ENCODE peak calls at places on chromosomes 1 and 21, in six cellular contexts. Y is PC-3, H is neural progenitor cell, E is thoracic aorta, B is activated B cell treated with CpG ODN at 0.5 μM for 24 hours, W is HFF-Myc. V is an unnamed sample.

GRCh38 chr1:226606311-226607267 is 58.0 kb downstream of the STUM start:
- DNase-seq in Y (no peak), H (no peak), E (no peak), B (no peak), W (no peak), V (no peak)

GRCh38 chr1:9724706-9725476 is 73.4 kb downstream of the PIK3CD start:
- DNase-seq in Y (peak; percentile 74), H (peak; percentile 80), E (no peak), B (peak; percentile 62), W (no peak), V (peak; percentile 67)

GRCh38 chr21:15309022-15309590 is 244.3 kb upstream of the NRIP1 start:
- DNase-seq in Y (peak; percentile 59), H (no peak), E (no peak), B (no peak), W (no peak), V (no peak)

GRCh38 chr1:166876540-166876838 is 425 bp upstream of the TADA1 start:
- DNase-seq in Y (no peak), H (no peak), E (no peak), B (no peak), W (no peak), V (no peak)

GRCh38 chr1:203629509-203630082 is 3.0 kb downstream of the ATP2B4 start:
- DNase-seq in Y (no peak), H (peak; percentile 80), E (no peak), B (peak; percentile 46), W (no peak), V (peak; percentile 54)

GRCh38 chr1:171872430-171872829 is 31.1 kb downstream of the DNM3 start:
- DNase-seq in Y (no peak), H (no peak), E (no peak), B (no peak), W (no peak), V (no peak)

GRCh38 chr1:104648269-104648691 is 898.6 kb downstream of the AMY1C start:
- DNase-seq in Y (peak; percentile 44), H (peak; percentile 59), E (no peak), B (no peak), W (no peak), V (no peak)

GRCh38 chr1:33654267-33654832 is 181.9 kb downstream of the ZSCAN20 start:
- DNase-seq in Y (peak; percentile 8), H (peak; percentile 63), E (no peak), B (no peak), W (no peak), V (no peak)

GRCh38 chr1:107225706-107226105 is 84.9 kb downstream of the NTNG1 start:
- DNase-seq in Y (no peak), H (no peak), E (no peak), B (no peak), W (no peak), V (no peak)

GRCh38 chr1:81670286-81670685 is 130.4 kb upstream of the ADGRL2 start:
- DNase-seq in Y (peak; percentile 96), H (no peak), E (peak; percentile 77), B (no peak), W (peak; percentile 51), V (no peak)

GRCh38 chr1:214248294-214249082 is 32.5 kb upstream of the SMYD2 start:
- DNase-seq in Y (peak; percentile 19), H (no peak), E (no peak), B (no peak), W (no peak), V (no peak)

GRCh38 chr1:67760030-67760821 is 73.0 kb downstream of the GNG12 start:
- DNase-seq in Y (peak; percentile 85), H (peak; percentile 77), E (no peak), B (no peak), W (no peak), V (no peak)

GRCh38 chr21:40731206-40731605 is 115.8 kb downstream of the DSCAM start:
- DNase-seq in Y (no peak), H (no peak), E (no peak), B (no peak), W (no peak), V (no peak)

GRCh38 chr1:81298321-81298720 is 502.4 kb upstream of the ADGRL2 start:
- DNase-seq in Y (no peak), H (no peak), E (no peak), B (no peak), W (no peak), V (no peak)

GRCh38 chr1:110058591-110058990 is 11.9 kb downstream of the ALX3 start:
- DNase-seq in Y (no peak), H (no peak), E (no peak), B (no peak), W (no peak), V (no peak)

GRCh38 chr1:110061341-110061740 is 9.1 kb downstream of the ALX3 start:
- DNase-seq in Y (no peak), H (no peak), E (no peak), B (no peak), W (no peak), V (no peak)

GRCh38 chr1:110059133-110059863 is 11.2 kb downstream of the ALX3 start:
- DNase-seq in Y (no peak), H (no peak), E (no peak), B (no peak), W (no peak), V (no peak)

GRCh38 chr1:110060662-110061060 is 9.8 kb downstream of the ALX3 start:
- DNase-seq in Y (no peak), H (no peak), E (no peak), B (no peak), W (no peak), V (no peak)

DNA sequence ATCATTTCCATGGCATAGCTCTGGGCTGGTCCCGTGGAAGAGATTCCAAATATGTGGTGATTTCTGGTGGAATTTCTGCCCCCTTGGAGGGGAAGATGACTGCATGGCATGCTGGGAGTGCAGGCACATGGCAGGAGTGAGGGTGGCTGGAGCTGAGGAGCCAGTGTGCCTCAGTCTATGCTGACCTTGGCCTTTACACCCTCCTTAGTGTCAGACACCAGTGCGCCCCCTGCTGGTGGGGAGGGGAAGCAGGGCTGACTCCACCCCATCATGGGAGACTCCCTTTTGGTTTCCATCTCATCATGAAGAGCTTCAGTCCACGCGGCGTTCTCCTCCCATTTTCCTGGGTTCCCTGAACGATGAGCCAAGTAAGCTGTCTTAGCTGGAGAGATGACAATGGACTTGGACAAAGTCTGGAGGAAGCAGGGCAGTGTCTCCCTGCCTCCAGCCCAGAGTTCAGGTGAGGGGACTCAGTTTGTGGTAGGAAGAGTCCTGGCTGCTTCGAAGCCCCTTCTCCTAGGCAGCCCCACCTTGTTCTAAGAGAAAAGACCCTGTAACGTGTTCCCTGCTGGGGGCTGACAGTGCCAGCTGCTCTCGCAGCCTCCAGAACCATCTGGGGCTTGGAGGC is 10.3 kb downstream of the ALX3 start:
- DNase-seq in Y (peak; percentile 58), H (peak; percentile 53), E (no peak), B (peak; percentile 55), W (no peak), V (peak; percentile 65)
- TF ChIP-seq CTCF in Y (peak; percentile 93), H (peak; percentile 81), E (peak; percentile 62), B (no peak), W (peak; percentile 90), V (peak; percentile 78)

DNA sequence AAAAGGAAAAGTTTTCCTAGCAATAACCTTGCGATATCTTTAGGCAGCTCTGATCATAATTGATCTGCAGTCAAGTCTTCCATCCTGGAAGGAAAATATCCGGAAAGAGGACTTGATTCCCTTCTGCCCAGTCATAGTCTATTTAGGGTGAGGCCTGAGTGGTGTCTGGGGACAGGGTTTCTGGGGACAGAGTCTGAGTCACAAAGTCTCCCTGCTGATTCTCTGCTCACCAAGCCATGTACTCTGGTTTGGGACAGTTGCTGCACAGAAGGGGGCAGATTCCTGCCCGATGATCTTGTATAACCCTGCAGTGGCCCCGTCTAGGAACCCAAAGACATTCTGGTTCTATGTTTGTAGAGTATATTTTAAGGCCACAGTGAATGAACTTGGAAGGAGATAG is 178.8 kb downstream of the KCNJ6 start:
- DNase-seq in Y (no peak), H (no peak), E (no peak), B (no peak), W (no peak), V (no peak)
- TF ChIP-seq CTCF in Y (no peak), H (no peak), E (no peak), B (no peak), W (no peak), V (no peak)

GRCh38 chr1:27832762-27833161 is 2.2 kb downstream of the PPP1R8 start:
- DNase-seq in Y (peak; percentile 25), H (no peak), E (no peak), B (no peak), W (peak; percentile 27), V (no peak)
- TF ChIP-seq CTCF in Y (no peak), H (no peak), E (no peak), B (no peak), W (no peak), V (no peak)

GRCh38 chr1:1349256-1350012 is at the start of gene DVL1:
- DNase-seq in Y (peak; percentile 75), H (peak; percentile 91), E (no peak), B (peak; percentile 75), W (no peak), V (peak; percentile 77)
- TF ChIP-seq CTCF in Y (peak; percentile 60), H (peak; percentile 62), E (peak; percentile 48), B (no peak), W (peak; percentile 29), V (peak; percentile 26)

V was measured in natural killer cell.